ENCODE peak calls at places on chromosomes 16 and 17, in nine cellular contexts. J, Q, B, O, K, T, F, M and L are unnamed samples.

GRCh38 chr16:48524348-48525200 is 85.4 kb downstream of the N4BP1 start:
- DNase-seq in M (no peak), O (no peak), T (no peak), J (no peak), K (no peak), B (no peak), Q (no peak), F (no peak), L (no peak)

GRCh38 chr17:49388692-49389513 is 25.8 kb downstream of the PHB1 start:
- DNase-seq in Q (no peak), K (no peak), F (no peak), J (no peak), O (no peak), B (no peak), M (no peak), T (no peak), L (no peak)

GRCh38 chr17:31877911-31878702 is 19.1 kb upstream of the COPRS start:
- DNase-seq in F (peak; percentile 55), Q (no peak), T (no peak), J (no peak), B (no peak), O (no peak), K (no peak), M (no peak), L (peak; percentile 56)

GRCh38 chr17:55664287-55664686 is 58.4 kb downstream of the TMEM100 start:
- DNase-seq in Q (no peak), B (no peak), O (no peak), K (no peak), M (no peak), J (no peak), T (no peak), F (no peak), L (no peak)

GRCh38 chr17:42240201-42240600 is 36.0 kb downstream of the STAT5B start:
- DNase-seq in B (no peak), F (no peak), O (no peak), Q (no peak), J (no peak), T (no peak), K (no peak), M (no peak), L (no peak)

GRCh38 chr17:79306688-79307323 is 232.2 kb downstream of the ENGASE start:
- DNase-seq in O (peak; percentile 29), K (no peak), Q (peak; percentile 18), M (no peak), F (peak; percentile 61), T (no peak), J (peak; percentile 68), B (peak; percentile 21), L (no peak)

GRCh38 chr16:53084736-53085538 is 30.1 kb downstream of the CHD9 start:
- DNase-seq in K (no peak), O (no peak), F (no peak), B (no peak), M (no peak), J (no peak), T (no peak), Q (no peak), L (no peak)

GRCh38 chr16:89044394-89045180 is 49.1 kb upstream of the ACSF3 start:
- DNase-seq in K (peak; percentile 27), B (no peak), Q (no peak), F (no peak), M (no peak), T (no peak), O (no peak), J (no peak), L (no peak)

GRCh38 chr16:72743011-72743761 is 304.7 kb downstream of the ZFHX3 start:
- DNase-seq in O (no peak), K (no peak), B (no peak), J (no peak), T (no peak), M (no peak), Q (no peak), F (no peak), L (no peak)

GRCh38 chr16:56601325-56601724 is 7.1 kb upstream of the MT2A start:
- DNase-seq in Q (no peak), K (no peak), T (no peak), B (no peak), J (no peak), M (no peak), O (no peak), F (no peak), L (no peak)

GRCh38 chr17:12046786-12047185 is 26.1 kb downstream of the MAP2K4 start:
- DNase-seq in Q (no peak), K (no peak), M (no peak), B (no peak), O (no peak), T (no peak), J (no peak), F (no peak), L (no peak)

GRCh38 chr17:82296511-82297279 is 20.7 kb downstream of the CD7 start:
- DNase-seq in M (no peak), T (no peak), K (no peak), O (peak; percentile 57), Q (no peak), B (no peak), F (no peak), J (no peak), L (no peak)

GRCh38 chr17:82298538-82299421 is 18.6 kb downstream of the CD7 start:
- DNase-seq in M (no peak), F (no peak), J (no peak), Q (no peak), B (no peak), T (no peak), O (no peak), K (no peak), L (no peak)

GRCh38 chr17:82299452-82299851 is 18.0 kb downstream of the CD7 start:
- DNase-seq in T (no peak), F (no peak), Q (no peak), M (no peak), B (no peak), O (no peak), J (no peak), K (no peak), L (no peak)

GRCh38 chr17:82297280-82297803 is 20.1 kb downstream of the CD7 start:
- DNase-seq in J (peak; percentile 87), O (peak; percentile 91), B (peak; percentile 86), M (no peak), K (peak; percentile 89), T (peak; percentile 80), Q (peak; percentile 96), F (peak; percentile 71), L (peak; percentile 90)

DNA sequence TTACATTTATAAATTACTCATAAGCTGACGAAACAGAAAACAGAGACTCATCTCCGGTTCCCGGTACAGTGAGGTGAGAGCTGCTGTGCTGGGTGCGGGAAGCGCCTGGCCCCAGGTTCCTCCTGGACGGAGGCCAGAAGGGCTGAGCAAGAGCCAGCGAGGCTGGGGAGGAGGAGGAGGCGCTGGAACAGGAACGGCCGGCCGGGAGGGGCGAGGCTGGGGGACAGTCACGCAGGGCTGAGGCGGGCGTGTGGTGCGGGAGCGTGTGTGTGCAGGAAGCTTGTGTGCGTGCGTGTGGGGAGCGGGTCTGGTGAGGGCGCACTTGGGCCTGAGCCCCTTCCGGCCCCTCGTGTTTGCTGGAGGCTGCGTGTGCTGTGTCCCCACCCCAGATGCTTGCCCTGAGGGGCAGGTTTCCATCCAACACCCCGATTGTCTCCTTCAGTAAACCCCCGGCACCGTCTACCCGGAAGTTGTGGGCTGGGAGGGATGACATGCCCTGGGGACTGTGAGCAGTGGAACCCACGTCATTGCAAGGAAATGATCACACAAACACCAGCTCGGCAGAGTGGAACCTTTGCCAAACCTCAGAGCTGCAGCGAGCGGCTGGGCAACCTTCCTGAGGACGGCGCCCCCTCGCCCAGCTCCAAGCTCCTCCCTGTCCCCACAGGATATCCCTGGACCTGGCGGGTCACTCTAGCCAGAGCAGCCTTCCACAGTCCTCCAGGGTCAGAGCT is 19.4 kb downstream of the CD7 start:
- DNase-seq in O (peak; percentile 89), T (peak; percentile 92), B (peak; percentile 85), M (peak; percentile 89), K (peak; percentile 91), Q (peak; percentile 96), J (peak; percentile 92), F (peak; percentile 83), L (peak; percentile 93)
- TF ChIP-seq POLR2A in O (peak; percentile 50), T (peak; percentile 63), B (no peak), M (peak; percentile 76), K (no peak), Q (peak; percentile 41), J (no peak), F (no peak), L (peak; percentile 54)

GRCh38 chr16:70398177-70398743 is 40.6 kb downstream of the ST3GAL2 start:
- DNase-seq in J (no peak), Q (no peak), F (no peak), K (no peak), M (no peak), B (no peak), O (no peak), T (no peak), L (no peak)
- TF ChIP-seq POLR2A in J (no peak), Q (no peak), F (no peak), K (no peak), M (no peak), B (no peak), O (no peak), T (no peak), L (no peak)

DNA sequence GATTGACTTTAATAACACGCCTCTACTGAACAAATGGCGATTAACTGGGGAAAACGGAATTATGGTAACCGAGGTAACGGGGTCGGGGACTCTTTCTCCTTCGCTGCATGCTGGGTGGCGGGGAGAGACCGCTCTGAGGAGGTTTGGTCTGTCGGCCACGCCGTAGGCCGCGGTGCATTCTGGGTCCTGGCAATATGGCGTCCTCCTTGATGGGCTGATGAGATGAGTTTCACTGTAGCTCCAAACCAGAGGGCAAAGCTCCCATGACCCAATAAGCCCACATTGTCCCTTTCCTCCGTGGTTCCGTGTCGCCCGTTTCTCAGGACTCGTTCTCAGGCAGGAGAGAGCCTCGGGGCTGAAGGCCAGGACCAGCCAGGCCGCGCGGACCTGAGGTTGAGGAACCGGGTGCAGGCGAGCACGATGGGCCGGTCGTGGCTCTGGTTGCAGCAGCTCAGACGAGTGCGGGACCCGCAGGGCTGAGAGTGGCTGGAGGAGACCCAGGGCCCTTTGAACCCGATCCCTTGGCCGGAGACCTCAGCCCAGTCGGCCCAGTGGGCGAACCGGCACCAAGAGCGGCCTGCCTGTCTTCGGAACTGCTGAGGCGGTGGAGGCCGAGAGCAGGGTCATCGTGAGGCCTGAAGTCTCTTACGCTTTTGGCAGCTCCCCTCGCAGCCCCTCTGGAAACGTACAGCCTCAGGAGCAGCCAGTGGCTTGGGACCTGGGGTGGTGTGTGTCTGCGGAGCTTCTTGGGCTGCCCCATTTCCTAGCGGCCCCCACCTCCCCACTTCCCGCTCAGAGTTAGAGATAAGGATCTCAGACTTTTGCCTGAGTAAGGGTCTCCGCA is at the start of gene RPTOR:
- DNase-seq in Q (peak; percentile 77), T (peak; percentile 95), K (peak; percentile 93), B (peak; percentile 96), O (peak; percentile 90), J (peak; percentile 90), M (peak; percentile 93), F (peak; percentile 88), L (peak; percentile 86)
- TF ChIP-seq POLR2A in Q (no peak), T (peak; percentile 65), K (no peak), B (no peak), O (no peak), J (no peak), M (peak; percentile 85), F (no peak), L (peak; percentile 39)

GRCh38 chr16:50297301-50298074 is 31.1 kb downstream of the ADCY7 start:
- DNase-seq in K (peak; percentile 51), O (no peak), J (no peak), Q (no peak), M (peak; percentile 13), B (no peak), F (no peak), T (no peak), L (no peak)
- TF ChIP-seq POLR2A in K (no peak), O (no peak), J (no peak), Q (no peak), M (no peak), B (no peak), F (no peak), T (no peak), L (no peak)

GRCh38 chr16:2905241-2905987 is 6.3 kb upstream of the FLYWCH1 start:
- DNase-seq in O (peak; percentile 99), K (peak; percentile 99), B (peak; percentile 100), Q (peak; percentile 100), T (peak; percentile 100), M (peak; percentile 94), J (peak; percentile 100), F (peak; percentile 99), L (peak; percentile 89)
- TF ChIP-seq POLR2A in O (peak; percentile 92), K (peak; percentile 96), B (peak; percentile 60), Q (peak; percentile 58), T (peak; percentile 100), M (peak; percentile 91), J (no peak), F (peak; percentile 53), L (peak; percentile 99)